ENCODE peak calls at places on chromosome 15, in four cellular contexts. F, Y, Z and S are unnamed samples.

GRCh38 chr15:29103825-29104565 is 165.6 kb downstream of the NSMCE3 start:
- DNase-seq in F (peak), Z (no peak), Y (peak), S (no peak)

GRCh38 chr15:22915866-22916515 is 64.2 kb downstream of the CYFIP1 start:
- DNase-seq in Y (no peak), Z (no peak), F (no peak), S (no peak)

GRCh38 chr15:92075764-92076163 is 222.3 kb downstream of the SLCO3A1 start:
- DNase-seq in Y (no peak), F (no peak), Z (no peak), S (no peak)

GRCh38 chr15:43253431-43254403 is 13.0 kb downstream of the TGM5 start:
- DNase-seq in F (no peak), Y (peak), Z (no peak), S (no peak)

GRCh38 chr15:74036271-74037170 is 42.0 kb downstream of the PML start:
- DNase-seq in Z (peak), F (peak), Y (peak), S (no peak)

GRCh38 chr15:61660579-61660978 is 399.7 kb downstream of the VPS13C start:
- DNase-seq in Z (no peak), Y (no peak), F (no peak), S (no peak)

GRCh38 chr15:94665687-94666441 is 434.5 kb downstream of the MCTP2 start:
- DNase-seq in Z (no peak), F (no peak), Y (no peak), S (peak)

GRCh38 chr15:81633889-81634288 is 259.9 kb upstream of the TMC3 start:
- DNase-seq in Z (no peak), Y (no peak), F (no peak), S (no peak)

GRCh38 chr15:48345516-48345915 is 14.3 kb downstream of the DUT start:
- DNase-seq in Z (no peak), F (no peak), Y (no peak), S (no peak)

GRCh38 chr15:88479169-88479568 is 11.7 kb downstream of the MRPS11 start:
- DNase-seq in F (no peak), Z (no peak), Y (no peak), S (no peak)

GRCh38 chr15:100918034-100918689 is 995 bp upstream of the LRRK1 start:
- DNase-seq in Z (peak), F (peak), Y (peak), S (no peak)

GRCh38 chr15:59688383-59688887 is 685 bp downstream of the BNIP2 start:
- DNase-seq in Z (no peak), Y (no peak), F (peak), S (no peak)

GRCh38 chr15:80662129-80662528 is 33.0 kb upstream of the ABHD17C start:
- DNase-seq in F (no peak), Z (no peak), Y (no peak), S (no peak)

GRCh38 chr15:95459288-95459687 is 871.2 kb upstream of the NR2F2 start:
- DNase-seq in Y (no peak), Z (no peak), F (no peak), S (no peak)

GRCh38 chr15:31347067-31347975 is 20.7 kb downstream of the KLF13 start:
- DNase-seq in Z (no peak), F (no peak), Y (no peak), S (no peak)

GRCh38 chr15:32817570-32817969 is 99.8 kb downstream of the GREM1 start:
- DNase-seq in F (no peak), Y (no peak), Z (no peak), S (no peak)

GRCh38 chr15:47246317-47246716 is 471.0 kb upstream of the SEMA6D start:
- DNase-seq in F (no peak), Y (no peak), Z (no peak), S (no peak)

GRCh38 chr15:84099181-84099580 is 136.4 kb upstream of the GOLGA6L4 start:
- DNase-seq in F (no peak), Y (peak), Z (no peak), S (no peak)

GRCh38 chr15:51524376-51524775 is 98.2 kb downstream of the DMXL2 start:
- DNase-seq in F (no peak), Z (no peak), Y (no peak), S (no peak)

GRCh38 chr15:50871832-50872231 is 36.7 kb upstream of the AP4E1 start:
- DNase-seq in Z (no peak), F (no peak), Y (no peak), S (no peak)

GRCh38 chr15:100703032-100703578 is 100.7 kb downstream of the ASB7 start:
- DNase-seq in Z (no peak), F (no peak), Y (no peak), S (no peak)

GRCh38 chr15:73950479-73951043 is 24.3 kb downstream of the LOXL1 start:
- DNase-seq in Z (no peak), Y (no peak), F (no peak), S (no peak)

GRCh38 chr15:83398591-83398990 is 48.5 kb upstream of the SH3GL3 start:
- DNase-seq in F (no peak), Z (no peak), Y (no peak), S (no peak)

GRCh38 chr15:91589360-91589759 is 264.1 kb upstream of the SLCO3A1 start:
- DNase-seq in F (no peak), Z (no peak), Y (no peak), S (no peak)

GRCh38 chr15:75544273-75544862 is 34.7 kb downstream of the PTPN9 start:
- DNase-seq in Z (no peak), Y (no peak), F (no peak), S (no peak)

GRCh38 chr15:56871867-56872266 is 46.6 kb upstream of the TCF12 start:
- DNase-seq in F (no peak), Y (no peak), Z (no peak), S (no peak)

DNA sequence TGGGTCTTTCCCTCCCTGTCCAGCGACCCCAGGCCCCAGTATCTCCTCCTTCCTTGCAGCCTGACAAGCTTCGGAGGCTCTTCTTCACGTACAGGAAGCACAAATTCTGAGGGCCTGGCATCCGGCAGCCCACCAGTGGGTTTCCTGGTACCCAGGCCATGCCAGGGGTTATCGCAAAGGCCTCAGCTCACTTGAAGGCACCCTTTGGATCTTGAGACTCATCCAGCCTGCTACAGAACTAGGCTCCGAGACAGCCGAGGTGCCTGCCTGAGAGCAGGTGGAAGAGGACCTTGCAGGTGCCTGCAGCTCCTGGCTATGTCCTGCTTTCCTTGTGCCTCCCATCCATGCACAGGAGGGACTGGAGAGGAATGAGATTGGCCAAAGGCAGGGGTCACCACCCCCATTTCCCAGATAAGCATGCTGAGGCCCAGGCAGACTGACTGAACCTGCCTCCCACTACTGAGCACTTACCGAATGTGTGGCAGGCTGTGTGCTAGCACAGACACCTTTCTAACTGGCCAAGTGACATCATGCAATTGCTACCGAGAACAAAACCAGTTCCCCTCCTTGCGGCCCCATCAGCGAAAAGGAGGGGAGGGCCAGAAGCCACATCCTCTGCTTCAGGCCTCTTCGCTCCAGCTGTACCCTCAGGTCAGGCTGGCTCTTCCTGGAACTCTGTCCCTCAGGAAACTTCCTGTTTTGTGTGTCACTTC is 11.2 kb downstream of the SH2D7 start:
- DNase-seq in Y (peak), Z (no peak), F (no peak), S (no peak)
- TF ChIP-seq EP300 in Y (no peak), Z (no peak), F (no peak), S (no peak)

GRCh38 chr15:41862515-41863116 is 24.0 kb downstream of the PLA2G4B start:
- DNase-seq in Z (no peak), F (no peak), Y (peak), S (no peak)
- TF ChIP-seq EP300 in Z (no peak), F (no peak), Y (no peak), S (no peak)

GRCh38 chr15:70447927-70448698 is 315.2 kb downstream of the UACA start:
- DNase-seq in Z (peak), Y (peak), F (no peak), S (no peak)
- TF ChIP-seq EP300 in Z (no peak), Y (no peak), F (no peak), S (no peak)

GRCh38 chr15:78063966-78064365 is 13.5 kb downstream of the TBC1D2B start:
- DNase-seq in F (no peak), Z (no peak), Y (no peak), S (no peak)
- TF ChIP-seq EP300 in F (no peak), Z (no peak), Y (no peak), S (no peak)

DNA sequence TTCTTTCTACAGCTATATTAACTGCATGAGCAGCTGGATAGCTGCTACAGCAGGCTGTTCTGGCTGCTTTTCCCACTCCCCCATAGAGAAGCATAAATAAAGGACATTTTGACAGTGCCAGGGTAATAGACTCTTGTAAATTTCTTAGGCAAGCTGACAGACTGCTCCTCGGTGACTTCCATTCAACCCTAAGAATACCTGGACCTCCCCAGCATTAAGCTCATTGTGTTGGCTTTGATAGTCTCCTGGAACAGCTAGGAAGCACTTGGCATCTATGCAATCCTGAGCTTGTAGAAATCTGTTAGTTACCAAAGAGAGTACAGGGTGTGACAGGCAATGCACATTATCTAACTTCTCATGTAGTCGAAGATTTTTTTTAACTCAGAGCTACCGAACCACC is 475.4 kb downstream of the AGBL1 start:
- DNase-seq in Z (no peak), Y (no peak), F (no peak), S (no peak)
- TF ChIP-seq EP300 in Z (no peak), Y (no peak), F (no peak), S (no peak)

DNA sequence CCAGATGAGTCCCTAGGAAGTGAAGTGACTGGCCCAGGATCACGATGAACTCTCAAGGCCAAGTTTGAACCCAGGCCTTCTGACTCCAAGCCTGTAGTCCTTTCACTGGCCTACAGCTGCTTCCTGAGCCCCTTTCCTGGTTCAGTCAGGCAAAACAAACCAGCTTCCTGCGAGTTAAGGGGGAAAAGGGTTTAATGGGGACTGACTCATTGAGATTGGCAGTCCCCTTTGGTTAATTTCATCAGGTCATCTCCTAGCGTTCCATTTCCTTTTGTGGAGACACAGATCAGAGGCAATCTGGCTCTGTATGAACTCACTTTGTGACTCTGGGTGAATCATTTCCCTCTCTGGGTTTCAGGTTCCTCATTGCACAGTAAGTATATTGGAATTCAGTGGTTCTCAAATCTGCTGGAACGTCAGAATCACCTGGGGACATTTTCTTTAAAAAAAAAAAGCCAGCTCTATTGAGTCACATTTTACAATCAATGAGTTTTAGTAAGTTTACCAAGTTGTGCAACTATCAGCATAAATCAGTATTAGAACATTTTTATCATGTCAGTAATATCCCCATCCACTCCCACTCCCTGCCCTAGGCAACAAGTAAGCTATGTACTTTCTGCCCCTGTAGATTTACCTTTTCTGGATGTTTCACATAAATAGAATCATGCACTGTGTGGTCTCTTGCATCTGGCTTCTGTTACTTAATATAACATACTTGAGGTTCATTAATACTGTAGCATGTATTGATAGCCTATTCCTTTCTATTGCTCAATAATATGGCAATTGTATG is 180.2 kb downstream of the THSD4 start:
- DNase-seq in Z (no peak), F (peak), Y (no peak), S (no peak)
- TF ChIP-seq EP300 in Z (peak), F (peak), Y (no peak), S (no peak)

DNA sequence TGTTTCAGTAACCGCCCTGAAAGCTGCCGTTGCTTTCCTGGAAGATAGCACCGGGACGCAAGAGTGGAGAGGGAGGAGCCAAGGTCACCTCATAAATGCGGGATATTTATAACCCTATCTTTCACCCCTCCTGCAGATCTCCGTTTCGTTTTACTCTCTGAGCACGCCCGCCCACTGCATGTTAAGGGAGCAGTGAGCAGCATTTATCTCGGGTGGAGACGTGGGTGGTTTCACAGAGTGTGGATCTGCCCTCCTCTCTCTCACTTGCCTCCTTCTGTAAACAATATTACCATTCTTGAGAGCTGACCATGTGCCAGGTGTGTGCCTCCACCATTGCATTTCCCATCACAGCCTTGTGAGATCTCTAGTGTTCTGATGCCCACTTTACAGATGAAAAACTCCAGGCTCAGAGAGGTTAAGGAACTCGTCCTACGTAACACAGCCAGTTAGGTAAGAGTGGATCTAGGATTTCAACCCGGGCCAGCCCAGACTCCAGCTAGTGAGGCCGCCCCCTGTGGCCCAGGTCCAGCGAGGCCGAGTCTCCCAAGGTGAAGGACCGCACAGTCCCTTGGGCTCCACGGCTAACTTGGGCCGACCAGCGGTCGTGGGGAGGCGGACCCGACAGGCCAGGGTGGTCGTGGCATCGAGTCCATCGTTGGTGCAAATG is 16.9 kb upstream of the SEMA4B start:
- DNase-seq in Z (no peak), Y (peak), F (peak), S (no peak)
- TF ChIP-seq EP300 in Z (no peak), Y (peak), F (no peak), S (peak)